ENCODE peak calls at places on chromosomes 12 and 14, in six cellular contexts. N is left ventricle myocardium inferior; L is Jurkat, Clone E6-1; W is psoas muscle; Y is activated naive CD4-positive, alpha-beta T cell treated with Interleukin-2 at 50 U/mL for 16 hours; X is HEK293T. K is an unnamed sample.

GRCh38 chr12:95393191-95393790 is 80.7 kb upstream of the METAP2 start:
- DNase-seq in Y (no peak), W (no peak), X (no peak), L (no peak), N (no peak), K (no peak)

GRCh38 chr12:38332814-38333213 is 16.2 kb downstream of the ALG10B start:
- DNase-seq in L (no peak), N (no peak), X (no peak), Y (no peak), W (no peak), K (no peak)

GRCh38 chr14:32896979-32897723 is 41.5 kb upstream of the NPAS3 start:
- DNase-seq in Y (no peak), N (no peak), W (no peak), X (no peak), L (no peak), K (no peak)

GRCh38 chr14:105043656-105044055 is 21.6 kb downstream of the GPR132 start:
- DNase-seq in N (no peak), W (no peak), Y (no peak), L (no peak), X (no peak), K (no peak)

GRCh38 chr14:70789961-70790360 is 19.4 kb downstream of the MAP3K9 start:
- DNase-seq in Y (no peak), N (no peak), W (no peak), X (no peak), L (no peak), K (no peak)

GRCh38 chr12:1881301-1881700 is 37.2 kb downstream of the CACNA2D4 start:
- DNase-seq in W (no peak), X (peak; percentile 1), L (no peak), N (no peak), Y (no peak), K (no peak)

GRCh38 chr14:69181491-69181890 is 9.8 kb upstream of the EXD2 start:
- DNase-seq in Y (no peak), L (no peak), X (no peak), W (no peak), N (no peak), K (no peak)

GRCh38 chr14:90759370-90760054 is 56.7 kb downstream of the TTC7B start:
- DNase-seq in N (no peak), Y (no peak), L (no peak), X (no peak), W (no peak), K (no peak)

GRCh38 chr14:22852940-22853767 is 16.8 kb downstream of the MMP14 start:
- DNase-seq in N (peak; percentile 90), W (peak; percentile 88), Y (peak; percentile 93), X (peak; percentile 84), L (peak; percentile 77), K (peak; percentile 60)

K was measured in DMS153.